ENCODE peak calls at places on chromosome 16, in six cellular contexts. F is activated CD8-positive, alpha-beta memory T cell treated with anti-CD3 and anti-CD28 coated beads for 4 hours; B is effector CD4-positive, alpha-beta T cell; A is NCI-H510A treated with DMSO at 0.1 percent for 48 hours; L is AG09309; G is OCI-LY7. E is an unnamed sample.

GRCh38 chr16:57187508-57187854 is 1.4 kb downstream of the RSPRY1 start:
- DNase-seq in F (no peak), B (no peak), A (peak; percentile 31), L (no peak), G (peak; percentile 12), E (no peak)

GRCh38 chr16:73209190-73209589 is 161.3 kb upstream of the ZFHX3 start:
- DNase-seq in F (no peak), B (no peak), A (no peak), L (no peak), G (no peak), E (no peak)

GRCh38 chr16:1119129-1119528 is 23.1 kb upstream of the C1QTNF8 start:
- DNase-seq in F (no peak), B (no peak), A (no peak), L (no peak), G (no peak), E (no peak)

GRCh38 chr16:25097304-25097988 is 14.1 kb upstream of the LCMT1 start:
- DNase-seq in F (no peak), B (no peak), A (no peak), L (no peak), G (no peak), E (no peak)

GRCh38 chr16:82857693-82858337 is 231.0 kb downstream of the CDH13 start:
- DNase-seq in F (no peak), B (no peak), A (no peak), L (no peak), G (no peak), E (no peak)

GRCh38 chr16:9033125-9033830 is 58.2 kb upstream of the HAPSTR1 start:
- DNase-seq in F (no peak), B (no peak), A (peak; percentile 2), L (no peak), G (peak; percentile 41), E (no peak)

GRCh38 chr16:27353853-27354252 is 40.1 kb downstream of the IL4R start:
- DNase-seq in F (no peak), B (no peak), A (no peak), L (no peak), G (peak; percentile 18), E (no peak)

GRCh38 chr16:63702981-63703590 is 1418.8 kb downstream of the CDH11 start:
- DNase-seq in F (no peak), B (no peak), A (no peak), L (no peak), G (peak; percentile 4), E (no peak)

GRCh38 chr16:67883146-67883871 is 1.4 kb upstream of the NRN1L start:
- DNase-seq in F (no peak), B (no peak), A (no peak), L (no peak), G (no peak), E (no peak)